ENCODE peak calls at places on chromosome 17, in nine cellular contexts. D is transverse colon, U is neural progenitor cell, C is osteocyte, W is Panc1, X is progenitor cell of endocrine pancreas, T is cardiac fibroblast, B is upper lobe of right lung, L is ascending aorta. S is an unnamed sample.

GRCh38 chr17:37299257-37299985 is 76.4 kb upstream of the C17orf78 start:
- DNase-seq in D (no peak), U (peak), C (no peak), W (no peak), X (no peak), T (peak), B (no peak), L (no peak), S (no peak)

GRCh38 chr17:1033503-1033902 is 36.6 kb downstream of the TIMM22 start:
- DNase-seq in D (no peak), U (no peak), C (no peak), W (no peak), X (no peak), T (no peak), B (no peak), L (no peak), S (no peak)

GRCh38 chr17:19978206-19978802 is 676 bp upstream of the AKAP10 start:
- DNase-seq in D (no peak), U (no peak), C (no peak), W (no peak), X (no peak), T (peak), B (no peak), L (no peak), S (peak)

GRCh38 chr17:14006249-14006942 is 62.9 kb upstream of the COX10 start:
- DNase-seq in D (no peak), U (no peak), C (no peak), W (no peak), X (no peak), T (no peak), B (no peak), L (no peak), S (no peak)

GRCh38 chr17:3030096-3030495 is 33.3 kb downstream of the OR1D5 start:
- DNase-seq in D (no peak), U (no peak), C (no peak), W (peak), X (no peak), T (peak), B (no peak), L (peak), S (no peak)

GRCh38 chr17:39225974-39226683 is 384 bp upstream of the STAC2 start:
- DNase-seq in D (peak), U (peak), C (no peak), W (no peak), X (peak), T (peak), B (no peak), L (peak), S (no peak)

GRCh38 chr17:28624148-28624547 is 10.2 kb upstream of the RSKR start:
- DNase-seq in D (no peak), U (no peak), C (no peak), W (no peak), X (no peak), T (no peak), B (no peak), L (no peak), S (no peak)

GRCh38 chr17:80652751-80653330 is 108.2 kb downstream of the RPTOR start:
- DNase-seq in D (no peak), U (no peak), C (no peak), W (no peak), X (no peak), T (peak), B (no peak), L (no peak), S (no peak)

GRCh38 chr17:59521465-59522126 is 43.8 kb upstream of the DHX40 start:
- DNase-seq in D (peak), U (peak), C (peak), W (peak), X (peak), T (peak), B (no peak), L (peak), S (peak)

GRCh38 chr17:30323895-30324319 is 9.9 kb downstream of the TMIGD1 start:
- DNase-seq in D (peak), U (no peak), C (no peak), W (no peak), X (no peak), T (peak), B (no peak), L (no peak), S (no peak)

GRCh38 chr17:39098474-39099090 is 52.9 kb downstream of the PLXDC1 start:
- DNase-seq in D (no peak), U (no peak), C (no peak), W (no peak), X (no peak), T (no peak), B (no peak), L (no peak), S (no peak)

GRCh38 chr17:69466905-69467630 is 52.6 kb downstream of the MAP2K6 start:
- DNase-seq in D (no peak), U (peak), C (no peak), W (no peak), X (no peak), T (peak), B (no peak), L (no peak), S (no peak)

GRCh38 chr17:27532269-27533067 is 76.2 kb downstream of the KSR1 start:
- DNase-seq in D (peak), U (no peak), C (no peak), W (no peak), X (no peak), T (no peak), B (peak), L (peak), S (no peak)

GRCh38 chr17:36188891-36189306 is 7.7 kb downstream of the CCL3L1 start:
- DNase-seq in D (peak), U (no peak), C (peak), W (no peak), X (no peak), T (no peak), B (no peak), L (peak), S (peak)

GRCh38 chr17:76492989-76493501 is 8.2 kb downstream of the RHBDF2 start:
- DNase-seq in D (peak), U (no peak), C (peak), W (no peak), X (no peak), T (peak), B (peak), L (peak), S (peak)

GRCh38 chr17:488993-489757 is 136.6 kb upstream of the RPH3AL start:
- DNase-seq in D (no peak), U (peak), C (no peak), W (peak), X (peak), T (no peak), B (peak), L (no peak), S (no peak)

GRCh38 chr17:47694818-47695663 is 1.1 kb downstream of the TBKBP1 start:
- DNase-seq in D (peak), U (peak), C (no peak), W (no peak), X (no peak), T (peak), B (peak), L (peak), S (no peak)

GRCh38 chr17:55674107-55674506 is 48.6 kb downstream of the TMEM100 start:
- DNase-seq in D (no peak), U (no peak), C (no peak), W (no peak), X (no peak), T (peak), B (no peak), L (no peak), S (no peak)

GRCh38 chr17:77884967-77885641 is 73.4 kb upstream of the TNRC6C start:
- DNase-seq in D (no peak), U (no peak), C (no peak), W (no peak), X (no peak), T (no peak), B (no peak), L (no peak), S (no peak)

GRCh38 chr17:46976626-46977270 is 2.3 kb downstream of the RPRML start:
- DNase-seq in D (no peak), U (peak), C (no peak), W (no peak), X (no peak), T (no peak), B (no peak), L (no peak), S (no peak)

GRCh38 chr17:76398523-76399174 is 14.2 kb downstream of the SPHK1 start:
- DNase-seq in D (no peak), U (no peak), C (no peak), W (no peak), X (no peak), T (no peak), B (no peak), L (no peak), S (no peak)

GRCh38 chr17:80050706-80051105 is 14.3 kb downstream of the CCDC40 start:
- DNase-seq in D (no peak), U (no peak), C (no peak), W (no peak), X (no peak), T (no peak), B (no peak), L (no peak), S (no peak)

GRCh38 chr17:70074991-70075390 is at the start of gene KCNJ16:
- DNase-seq in D (peak), U (no peak), C (no peak), W (no peak), X (peak), T (no peak), B (no peak), L (no peak), S (no peak)

GRCh38 chr17:75721463-75722011 is 278 bp downstream of the ITGB4 start:
- DNase-seq in D (peak), U (no peak), C (no peak), W (no peak), X (no peak), T (no peak), B (no peak), L (no peak), S (no peak)

GRCh38 chr17:728911-729310 is 3.5 kb upstream of the TLCD3A start:
- DNase-seq in D (no peak), U (no peak), C (no peak), W (no peak), X (no peak), T (no peak), B (no peak), L (no peak), S (no peak)

GRCh38 chr17:67258836-67259468 is 14.0 kb upstream of the HELZ start:
- DNase-seq in D (peak), U (no peak), C (no peak), W (no peak), X (no peak), T (no peak), B (no peak), L (peak), S (peak)

GRCh38 chr17:37844158-37844976 is 79.8 kb upstream of the TBC1D3K start:
- DNase-seq in D (peak), U (peak), C (no peak), W (no peak), X (peak), T (peak), B (peak), L (peak), S (peak)

GRCh38 chr17:64019486-64020067 is 856 bp downstream of the ICAM2 start:
- DNase-seq in D (no peak), U (no peak), C (no peak), W (no peak), X (no peak), T (no peak), B (no peak), L (peak), S (no peak)

GRCh38 chr17:64015447-64015846 is 5.0 kb downstream of the ICAM2 start:
- DNase-seq in D (no peak), U (no peak), C (no peak), W (no peak), X (no peak), T (no peak), B (no peak), L (no peak), S (no peak)

GRCh38 chr17:64016974-64017373 is 3.5 kb downstream of the ICAM2 start:
- DNase-seq in D (no peak), U (no peak), C (no peak), W (no peak), X (no peak), T (no peak), B (no peak), L (no peak), S (no peak)

GRCh38 chr17:64017381-64017980 is 3.0 kb downstream of the ICAM2 start:
- DNase-seq in D (no peak), U (no peak), C (no peak), W (no peak), X (no peak), T (no peak), B (no peak), L (no peak), S (no peak)

GRCh38 chr17:64016248-64016784 is 4.1 kb downstream of the ICAM2 start:
- DNase-seq in D (no peak), U (no peak), C (no peak), W (no peak), X (no peak), T (no peak), B (no peak), L (peak), S (no peak)
- TF ChIP-seq CTCF in D (no peak), U (peak), C (peak), W (peak), X (no peak), T (peak), B (peak), L (peak), S (no peak)

GRCh38 chr17:63442549-63443035 is 3.5 kb downstream of the CYB561 start:
- DNase-seq in D (no peak), U (peak), C (no peak), W (no peak), X (no peak), T (no peak), B (no peak), L (no peak), S (no peak)
- TF ChIP-seq CTCF in D (no peak), U (peak), C (no peak), W (peak), X (no peak), T (peak), B (no peak), L (no peak), S (no peak)

DNA sequence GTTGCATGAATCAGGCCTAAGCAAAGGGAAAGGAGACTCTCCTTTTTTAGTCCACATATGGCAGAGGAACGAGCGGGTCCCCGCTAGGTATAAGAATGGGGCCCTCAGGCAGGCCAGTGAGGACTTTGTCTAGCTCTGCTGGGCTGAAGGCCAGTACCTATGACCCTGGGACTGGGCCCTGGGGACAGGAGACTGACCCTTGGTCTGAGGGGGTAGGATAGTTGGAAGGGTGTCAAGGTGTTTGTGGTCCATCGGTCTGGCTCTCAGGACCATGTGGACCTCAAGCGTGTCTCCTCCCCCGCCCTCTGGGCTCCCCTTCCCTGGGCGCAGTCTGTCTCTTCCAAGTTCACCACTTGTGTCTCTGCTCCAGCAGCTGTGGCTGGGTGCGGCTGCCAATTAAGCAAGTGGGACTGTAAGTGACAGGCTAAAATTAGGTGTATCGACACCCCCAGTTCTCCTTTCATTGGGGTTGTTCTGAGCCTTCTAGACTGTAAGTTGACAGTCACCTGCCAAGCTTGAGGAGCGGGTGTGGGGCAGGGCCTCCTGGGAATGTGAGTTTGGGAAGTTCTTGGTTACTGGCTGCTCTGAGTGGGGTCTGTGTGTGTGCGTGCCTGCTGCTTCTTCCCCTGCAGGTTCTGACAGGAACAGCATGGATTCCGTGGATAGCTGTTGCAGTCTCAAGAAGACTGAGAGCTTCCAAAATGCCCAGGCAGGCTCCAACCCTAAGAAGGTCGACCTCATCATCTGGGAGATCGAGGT is 24.5 kb downstream of the AKAP1 start:
- DNase-seq in D (peak), U (peak), C (no peak), W (no peak), X (no peak), T (peak), B (no peak), L (no peak), S (no peak)
- TF ChIP-seq CTCF in D (peak), U (peak), C (no peak), W (peak), X (peak), T (peak), B (peak), L (peak), S (no peak)

GRCh38 chr17:42180922-42181850 is at the start of gene KCNH4:
- DNase-seq in D (peak), U (peak), C (no peak), W (no peak), X (no peak), T (peak), B (peak), L (peak), S (peak)
- TF ChIP-seq CTCF in D (peak), U (peak), C (peak), W (peak), X (peak), T (peak), B (peak), L (peak), S (peak)

GRCh38 chr17:7213895-7214299 is 5.7 kb downstream of the DLG4 start:
- DNase-seq in D (peak), U (peak), C (no peak), W (no peak), X (peak), T (peak), B (no peak), L (peak), S (no peak)

GRCh38 chr17:7216242-7217112 is 3.2 kb downstream of the DLG4 start:
- DNase-seq in D (no peak), U (no peak), C (no peak), W (no peak), X (no peak), T (no peak), B (no peak), L (no peak), S (no peak)

GRCh38 chr17:7215136-7215638 is 4.4 kb downstream of the DLG4 start:
- DNase-seq in D (no peak), U (no peak), C (no peak), W (no peak), X (no peak), T (no peak), B (no peak), L (no peak), S (no peak)

GRCh38 chr17:7215652-7216139 is 3.9 kb downstream of the DLG4 start:
- DNase-seq in D (no peak), U (peak), C (no peak), W (no peak), X (no peak), T (no peak), B (no peak), L (no peak), S (no peak)

GRCh38 chr17:7214300-7215135 is 5.1 kb downstream of the DLG4 start:
- DNase-seq in D (peak), U (peak), C (peak), W (peak), X (peak), T (peak), B (peak), L (peak), S (peak)
- TF ChIP-seq CTCF in D (peak), U (peak), C (peak), W (peak), X (peak), T (peak), B (peak), L (peak), S (peak)

DNA sequence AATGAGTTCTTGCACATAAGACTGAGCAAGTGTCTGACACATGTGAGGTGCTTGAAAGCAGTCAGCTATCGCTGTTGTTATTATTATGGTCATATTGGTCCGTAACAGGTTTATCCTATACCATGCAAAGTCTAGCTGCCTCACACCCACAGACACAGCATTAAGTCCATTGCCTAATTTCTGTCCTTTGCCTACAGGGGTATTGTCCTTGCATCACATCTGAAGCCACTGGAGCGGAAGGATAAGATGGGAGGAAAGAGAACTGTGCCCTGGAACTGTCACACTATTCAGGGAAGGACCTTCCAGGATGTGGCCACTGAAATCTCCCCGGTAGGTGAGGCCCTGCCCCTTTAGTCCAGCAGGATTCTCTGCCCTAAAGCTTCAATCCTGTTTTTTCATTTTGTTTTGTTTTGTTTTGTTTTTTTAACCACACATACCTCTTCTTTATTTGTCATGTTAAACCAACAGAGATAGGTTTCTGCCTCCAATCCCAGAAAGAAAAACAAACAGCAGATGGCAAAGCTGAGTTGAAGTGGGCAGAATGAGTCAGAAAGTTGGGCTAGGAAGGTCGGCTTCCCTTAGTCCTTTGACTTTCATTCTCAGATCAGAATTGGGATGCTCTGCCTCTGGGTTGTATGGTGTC is 2.2 kb upstream of the EFTUD2 start:
- DNase-seq in D (no peak), U (no peak), C (no peak), W (no peak), X (no peak), T (peak), B (no peak), L (no peak), S (no peak)
- TF ChIP-seq CTCF in D (no peak), U (no peak), C (peak), W (no peak), X (no peak), T (no peak), B (no peak), L (no peak), S (no peak)

GRCh38 chr17:51487947-51488346 is 227.6 kb downstream of the UTP18 start:
- DNase-seq in D (no peak), U (peak), C (no peak), W (no peak), X (no peak), T (peak), B (no peak), L (no peak), S (no peak)
- TF ChIP-seq CTCF in D (no peak), U (peak), C (peak), W (peak), X (peak), T (no peak), B (no peak), L (no peak), S (no peak)

GRCh38 chr17:5121186-5121841 is 5.5 kb downstream of the USP6 start:
- DNase-seq in D (peak), U (no peak), C (peak), W (no peak), X (no peak), T (no peak), B (peak), L (peak), S (no peak)
- TF ChIP-seq CTCF in D (no peak), U (no peak), C (no peak), W (no peak), X (no peak), T (no peak), B (no peak), L (no peak), S (no peak)

GRCh38 chr17:18139949-18140348 is 31.4 kb downstream of the MYO15A start:
- DNase-seq in D (no peak), U (peak), C (no peak), W (no peak), X (no peak), T (peak), B (no peak), L (no peak), S (no peak)

GRCh38 chr17:18139498-18139897 is 30.9 kb downstream of the MYO15A start:
- DNase-seq in D (no peak), U (no peak), C (no peak), W (no peak), X (no peak), T (no peak), B (no peak), L (no peak), S (no peak)

GRCh38 chr17:18142417-18142816 is 33.9 kb downstream of the MYO15A start:
- DNase-seq in D (no peak), U (no peak), C (no peak), W (no peak), X (no peak), T (no peak), B (no peak), L (no peak), S (no peak)

GRCh38 chr17:18140648-18141047 is 32.1 kb downstream of the MYO15A start:
- DNase-seq in D (no peak), U (no peak), C (no peak), W (no peak), X (no peak), T (no peak), B (no peak), L (no peak), S (no peak)

GRCh38 chr17:18141210-18141803 is 32.8 kb downstream of the MYO15A start:
- DNase-seq in D (no peak), U (peak), C (no peak), W (peak), X (no peak), T (peak), B (no peak), L (no peak), S (no peak)
- TF ChIP-seq CTCF in D (peak), U (peak), C (peak), W (peak), X (peak), T (peak), B (peak), L (peak), S (peak)